ENCODE peak calls at places on chromosomes 1 and 21, in nine cellular contexts. D, F, B, N, L, G, Y, O and W are unnamed samples.

GRCh38 chr1:8371372-8371991 is 53.6 kb downstream of the SLC45A1 start:
- DNase-seq in D (no peak), B (no peak), Y (no peak), G (no peak), F (no peak), N (no peak), L (no peak), O (no peak), W (no peak)

GRCh38 chr1:178938959-178939317 is 68.1 kb upstream of the ANGPTL1 start:
- DNase-seq in N (peak), O (peak), L (peak), F (no peak), B (peak), Y (no peak), G (peak), D (peak), W (no peak)

GRCh38 chr1:29124366-29125236 is 898 bp upstream of the TMEM200B start:
- DNase-seq in Y (peak), B (peak), O (peak), L (peak), N (peak), D (peak), F (no peak), G (peak), W (no peak)

GRCh38 chr1:154557939-154558609 is 388 bp downstream of the UBE2Q1 start:
- DNase-seq in Y (peak), F (no peak), D (peak), B (no peak), O (peak), G (peak), N (peak), L (peak), W (no peak)

GRCh38 chr1:41915786-41916571 is 2.7 kb downstream of the HIVEP3 start:
- DNase-seq in B (no peak), Y (peak), G (no peak), N (no peak), L (no peak), D (peak), F (no peak), O (no peak), W (no peak)

GRCh38 chr1:114131526-114132220 is 22.0 kb downstream of the SYT6 start:
- DNase-seq in Y (no peak), F (no peak), O (peak), D (no peak), L (no peak), G (no peak), N (no peak), B (peak), W (no peak)

GRCh38 chr1:203324103-203325003 is 19.0 kb downstream of the BTG2 start:
- DNase-seq in Y (peak), G (no peak), N (no peak), L (no peak), F (no peak), D (peak), B (peak), O (no peak), W (no peak)

GRCh38 chr21:37128069-37128468 is 55.0 kb downstream of the TTC3 start:
- DNase-seq in N (peak), B (no peak), D (no peak), G (no peak), O (no peak), Y (no peak), F (no peak), L (no peak), W (no peak)

GRCh38 chr1:44696789-44697188 is 22.3 kb downstream of the ARMH1 start:
- DNase-seq in G (no peak), Y (peak), D (no peak), B (no peak), N (no peak), O (no peak), F (no peak), L (no peak), W (no peak)

GRCh38 chr1:234989019-234989418 is 139.6 kb downstream of the TOMM20 start:
- DNase-seq in D (no peak), O (peak), Y (no peak), F (no peak), B (no peak), N (no peak), L (no peak), G (no peak), W (no peak)

GRCh38 chr1:187759934-187760333 is 931.2 kb downstream of the PLA2G4A start:
- DNase-seq in F (no peak), N (peak), O (peak), L (no peak), D (no peak), Y (no peak), B (no peak), G (no peak), W (no peak)

GRCh38 chr1:231612393-231613089 is 14.0 kb upstream of the DISC1 start:
- DNase-seq in O (no peak), L (no peak), D (no peak), Y (peak), N (no peak), F (no peak), B (no peak), G (no peak), W (no peak)

GRCh38 chr1:94265011-94265422 is 27.6 kb upstream of the ARHGAP29 start:
- DNase-seq in G (no peak), L (no peak), N (no peak), Y (no peak), D (no peak), O (no peak), B (no peak), F (no peak), W (no peak)

GRCh38 chr21:44926364-44927101 is 5.8 kb upstream of the ITGB2 start:
- DNase-seq in G (no peak), N (peak), L (no peak), O (peak), B (peak), Y (no peak), D (peak), F (no peak), W (no peak)

GRCh38 chr1:169528214-169529067 is 42.7 kb upstream of the SLC19A2 start:
- DNase-seq in G (no peak), D (no peak), Y (no peak), L (no peak), O (no peak), F (no peak), B (no peak), N (no peak), W (no peak)

GRCh38 chr1:30748699-30749401 is 8.7 kb downstream of the LAPTM5 start:
- DNase-seq in G (no peak), Y (no peak), B (no peak), N (no peak), D (peak), L (no peak), O (no peak), F (no peak), W (no peak)

GRCh38 chr1:30752651-30752908 is 5.0 kb downstream of the LAPTM5 start:
- DNase-seq in O (no peak), F (no peak), B (no peak), D (no peak), Y (no peak), G (no peak), L (no peak), N (no peak), W (no peak)

GRCh38 chr1:30751830-30752650 is 5.5 kb downstream of the LAPTM5 start:
- DNase-seq in G (no peak), O (no peak), N (no peak), D (no peak), B (no peak), Y (no peak), L (no peak), F (no peak), W (no peak)

GRCh38 chr1:30749691-30750583 is 7.6 kb downstream of the LAPTM5 start:
- DNase-seq in N (no peak), G (no peak), B (no peak), D (no peak), L (no peak), F (no peak), Y (no peak), O (no peak), W (no peak)

GRCh38 chr1:30750751-30751291 is 6.8 kb downstream of the LAPTM5 start:
- DNase-seq in G (no peak), O (no peak), D (no peak), Y (no peak), F (no peak), L (no peak), N (no peak), B (no peak), W (no peak)
- H3K4me3 ChIP-seq in G (no peak), O (no peak), D (no peak), Y (no peak), F (no peak), L (no peak), N (no peak), B (no peak), W (no peak)

GRCh38 chr1:27959792-27960603 is at the start of gene XKR8:
- DNase-seq in Y (peak), O (peak), G (peak), D (peak), L (peak), B (peak), N (peak), F (peak), W (no peak)
- TF ChIP-seq CTCF in Y (no peak), O (peak), G (no peak), D (peak), L (peak), B (peak), N (peak), F (peak), W (no peak)

GRCh38 chr1:159188375-159188788 is 16.3 kb upstream of the ACKR1 start:
- DNase-seq in L (peak), N (peak), D (peak), F (no peak), G (peak), B (no peak), Y (peak), O (peak), W (no peak)
- H3K4me3 ChIP-seq in L (peak), N (no peak), D (peak), F (peak), G (peak), B (no peak), Y (no peak), O (no peak), W (no peak)

GRCh38 chr1:4407851-4408250 is 246.6 kb upstream of the AJAP1 start:
- DNase-seq in O (no peak), B (no peak), N (no peak), Y (no peak), D (no peak), G (no peak), F (no peak), L (no peak), W (no peak)
- TF ChIP-seq CTCF in O (no peak), B (no peak), N (no peak), Y (no peak), D (no peak), G (no peak), F (no peak), L (no peak), W (no peak)

GRCh38 chr1:17572264-17572985 is 32.9 kb downstream of the ARHGEF10L start:
- DNase-seq in N (no peak), O (no peak), Y (no peak), F (no peak), B (no peak), L (no peak), D (no peak), G (no peak), W (no peak)
- H3K4me3 ChIP-seq in N (no peak), O (no peak), Y (no peak), F (no peak), B (no peak), L (no peak), D (no peak), G (no peak), W (no peak)

DNA sequence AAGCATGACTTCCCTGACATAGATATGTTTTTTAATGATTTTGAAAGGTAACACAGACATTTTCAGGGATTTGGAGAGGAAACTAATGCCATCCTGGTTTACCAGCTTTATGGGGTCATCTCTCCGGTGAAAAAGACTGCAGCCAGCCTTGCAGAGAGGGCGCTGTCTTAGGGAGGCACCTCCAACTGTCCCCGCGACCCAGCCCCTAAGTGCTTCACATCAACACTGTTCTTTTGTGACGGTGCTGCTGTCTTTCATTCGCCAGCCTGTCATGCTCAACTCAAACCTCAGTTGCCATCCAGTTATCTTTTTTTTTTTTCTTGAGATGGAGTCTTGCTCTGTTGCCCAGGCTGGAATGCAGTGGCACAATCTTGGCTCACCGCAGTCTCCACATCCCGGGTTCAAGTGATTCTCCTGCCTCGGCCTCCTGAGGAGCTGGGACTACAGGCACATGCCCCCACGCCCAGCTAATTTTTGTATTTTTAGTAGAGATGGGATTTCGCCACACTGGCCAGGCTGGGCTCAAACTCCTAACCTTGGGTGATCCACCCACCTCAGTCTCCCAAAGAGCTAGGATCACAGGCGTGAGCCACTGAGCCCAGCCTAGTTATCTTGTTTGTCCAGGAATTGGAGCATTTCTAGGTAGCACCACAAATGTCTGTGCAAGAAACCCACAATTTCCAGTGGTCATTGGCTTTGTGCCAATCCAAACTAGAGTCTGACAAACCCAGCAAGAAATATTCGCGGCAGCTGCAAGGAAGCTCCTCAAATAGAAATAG is 24.1 kb downstream of the PDE9A start:
- DNase-seq in D (peak), F (no peak), B (peak), O (peak), N (peak), G (peak), L (peak), Y (no peak), W (no peak)
- TF ChIP-seq CTCF in D (no peak), F (no peak), B (no peak), O (no peak), N (no peak), G (no peak), L (no peak), Y (no peak), W (no peak)

DNA sequence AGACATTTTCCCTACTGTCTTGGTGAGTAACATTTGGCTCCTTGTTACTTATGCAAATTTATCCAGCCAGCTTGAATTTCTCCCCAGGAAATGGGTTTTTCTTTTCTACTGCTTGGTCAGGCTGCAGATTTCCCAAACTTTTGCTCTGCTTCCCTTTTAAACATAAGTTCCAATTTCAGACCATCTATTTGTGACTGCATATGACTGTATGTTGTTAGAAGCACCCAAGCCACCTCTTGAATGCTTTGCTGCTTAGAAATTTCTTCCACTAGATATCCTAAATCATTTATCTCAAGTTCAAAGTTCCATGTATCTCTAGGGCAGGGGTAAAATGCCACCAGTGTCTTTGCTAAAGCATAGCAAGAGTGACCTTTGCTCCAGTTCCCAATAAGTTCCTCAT is 32.3 kb upstream of the CITED4 start:
- DNase-seq in D (no peak), Y (no peak), N (no peak), O (no peak), F (no peak), B (no peak), G (no peak), L (no peak), W (no peak)
- H3K4me3 ChIP-seq in D (no peak), Y (no peak), N (no peak), O (no peak), F (no peak), B (no peak), G (no peak), L (no peak), W (no peak)

GRCh38 chr1:161787355-161787754 is 21.2 kb downstream of the ATF6 start:
- DNase-seq in F (no peak), L (no peak), B (no peak), D (no peak), O (no peak), G (no peak), N (no peak), Y (no peak), W (no peak)
- TF ChIP-seq CTCF in F (no peak), L (no peak), B (no peak), D (no peak), O (peak), G (no peak), N (peak), Y (no peak), W (peak)

DNA sequence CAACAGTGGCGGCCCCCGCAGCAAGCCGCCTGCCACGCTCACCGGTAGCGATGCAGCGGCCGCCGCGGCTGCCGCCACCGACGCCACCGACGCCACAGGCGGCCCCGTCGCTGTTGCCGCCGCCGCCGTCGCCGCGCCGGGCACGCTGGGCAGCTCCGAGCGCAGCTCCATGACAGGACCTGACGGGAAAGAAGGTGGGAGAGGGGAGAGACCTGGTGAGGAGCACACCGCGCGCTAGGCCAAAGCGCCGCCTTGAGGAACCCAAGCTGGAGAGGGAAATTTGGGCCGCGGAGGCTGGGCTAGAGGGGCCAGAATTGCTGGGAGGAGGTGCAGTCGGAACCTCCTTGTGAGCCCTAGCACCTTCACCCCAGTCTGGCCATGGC is 1.9 kb downstream of the DMRTA2 start:
- DNase-seq in O (no peak), D (no peak), F (no peak), N (no peak), G (no peak), B (no peak), Y (no peak), L (no peak), W (no peak)
- H3K4me3 ChIP-seq in O (no peak), D (peak), F (no peak), N (no peak), G (no peak), B (no peak), Y (no peak), L (peak), W (no peak)